ENCODE peak calls at places on chromosomes 3 and 15, in seven cellular contexts. M, K, G, L, X, W and P are unnamed samples.

GRCh38 chr3:170233532-170233931 is 11.3 kb downstream of the PRKCI start:
- DNase-seq in M (peak; percentile 78), K (no peak), G (no peak), L (no peak), X (peak; percentile 21), W (no peak), P (peak; percentile 27)

GRCh38 chr3:113910966-113911365 is 36.8 kb upstream of the ZDHHC23 start:
- DNase-seq in M (peak; percentile 21), K (no peak), G (no peak), L (no peak), X (no peak), W (no peak), P (no peak)

GRCh38 chr3:37992271-37993066 is 1.9 kb downstream of the VILL start:
- DNase-seq in M (no peak), K (no peak), G (no peak), L (no peak), X (peak; percentile 84), W (no peak), P (peak; percentile 63)

GRCh38 chr15:100958326-100959065 is 39.3 kb downstream of the LRRK1 start:
- DNase-seq in M (peak; percentile 72), K (no peak), G (no peak), L (no peak), X (no peak), W (no peak), P (peak; percentile 77)

GRCh38 chr3:71581451-71581980 is 2.0 kb downstream of the FOXP1 start:
- DNase-seq in M (peak; percentile 65), K (peak; percentile 71), G (no peak), L (peak; percentile 74), X (peak; percentile 50), W (no peak), P (peak; percentile 37)

GRCh38 chr15:65833501-65834220 is 35.6 kb upstream of the RAB11A start:
- DNase-seq in M (no peak), K (peak; percentile 49), G (no peak), L (no peak), X (no peak), W (no peak), P (peak; percentile 15)

GRCh38 chr3:107574650-107575049 is 51.9 kb downstream of the BBX start:
- DNase-seq in M (peak; percentile 66), K (peak; percentile 35), G (peak; percentile 2), L (peak; percentile 36), X (peak; percentile 26), W (peak; percentile 36), P (peak; percentile 62)

GRCh38 chr15:99732711-99733267 is 448 bp downstream of the LYSMD4 start:
- DNase-seq in M (no peak), K (peak; percentile 57), G (no peak), L (peak; percentile 8), X (peak; percentile 52), W (peak; percentile 16), P (peak; percentile 4)

GRCh38 chr3:139764936-139765335 is 87.2 kb upstream of the NMNAT3 start:
- DNase-seq in M (peak; percentile 70), K (no peak), G (no peak), L (no peak), X (no peak), W (no peak), P (peak; percentile 8)
- TF ChIP-seq EZH2phosphoT487 in M (no peak), K (no peak), G (no peak), L (no peak), X (no peak), W (no peak), P (no peak)

DNA sequence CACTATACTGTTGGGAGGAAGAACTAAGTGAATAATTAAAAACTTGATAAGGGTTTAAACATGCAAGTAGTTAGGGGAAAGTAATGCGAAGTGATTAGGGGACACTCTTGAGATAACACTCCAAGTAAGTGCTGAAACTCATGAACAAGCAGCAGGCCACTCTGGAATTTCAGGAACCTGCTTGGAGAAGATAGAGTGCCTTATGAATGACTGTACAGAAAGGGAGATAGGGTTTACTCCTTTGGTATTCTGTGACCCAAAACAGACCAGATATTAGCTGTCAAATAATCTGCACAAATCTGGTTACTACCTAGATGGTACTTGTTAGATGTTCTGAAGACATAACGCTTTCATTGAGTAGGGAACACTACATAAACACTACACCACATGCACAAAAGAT is 85.6 kb downstream of the FRMD4B start:
- DNase-seq in M (no peak), K (no peak), G (no peak), L (no peak), X (no peak), W (no peak), P (no peak)
- TF ChIP-seq EZH2phosphoT487 in M (no peak), K (no peak), G (no peak), L (no peak), X (no peak), W (no peak), P (no peak)

GRCh38 chr15:22916606-22917350 is 63.4 kb downstream of the CYFIP1 start:
- DNase-seq in M (no peak), K (no peak), G (no peak), L (no peak), X (no peak), W (no peak), P (no peak)

GRCh38 chr15:22917556-22917955 is 62.6 kb downstream of the CYFIP1 start:
- DNase-seq in M (no peak), K (no peak), G (no peak), L (no peak), X (no peak), W (no peak), P (no peak)

GRCh38 chr15:22918596-22919140 is 61.5 kb downstream of the CYFIP1 start:
- DNase-seq in M (no peak), K (no peak), G (no peak), L (no peak), X (no peak), W (no peak), P (no peak)

GRCh38 chr15:22919171-22919570 is 61.0 kb downstream of the CYFIP1 start:
- DNase-seq in M (no peak), K (no peak), G (no peak), L (no peak), X (no peak), W (no peak), P (no peak)

DNA sequence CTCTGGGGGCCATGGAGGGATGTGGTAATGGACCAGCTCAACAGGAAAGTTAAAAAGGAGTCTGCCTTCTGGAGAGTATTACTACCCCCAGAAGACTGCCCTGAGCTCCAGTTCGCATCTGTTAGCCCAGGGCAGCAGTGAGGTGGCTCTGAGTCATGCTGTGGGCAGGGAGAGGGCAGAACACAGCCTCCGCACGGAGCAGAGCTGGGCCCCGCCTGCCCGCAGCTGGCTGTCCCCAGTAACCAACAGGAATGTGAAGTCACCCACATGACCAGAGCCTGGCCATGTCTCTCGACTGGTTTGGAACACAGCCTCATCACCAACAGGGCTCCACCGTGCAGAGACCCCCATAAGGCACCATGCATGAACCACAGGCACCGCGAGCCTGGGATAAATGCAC is 62.1 kb downstream of the CYFIP1 start:
- DNase-seq in M (peak; percentile 65), K (no peak), G (peak; percentile 23), L (no peak), X (no peak), W (no peak), P (peak; percentile 84)
- TF ChIP-seq EZH2phosphoT487 in M (no peak), K (no peak), G (no peak), L (no peak), X (no peak), W (no peak), P (no peak)

GRCh38 chr15:73959012-73959581 is 32.8 kb downstream of the LOXL1 start:
- DNase-seq in M (peak; percentile 40), K (no peak), G (no peak), L (peak; percentile 77), X (no peak), W (peak; percentile 82), P (peak; percentile 88)
- TF ChIP-seq EZH2phosphoT487 in M (no peak), K (no peak), G (no peak), L (no peak), X (no peak), W (no peak), P (no peak)

GRCh38 chr3:131995936-131996335 is 38.9 kb downstream of the CPNE4 start:
- DNase-seq in M (peak; percentile 65), K (no peak), G (no peak), L (no peak), X (no peak), W (no peak), P (peak; percentile 17)
- TF ChIP-seq EZH2phosphoT487 in M (no peak), K (no peak), G (no peak), L (no peak), X (no peak), W (no peak), P (no peak)

GRCh38 chr3:99644741-99645140 is 6.3 kb downstream of the COL8A1 start:
- DNase-seq in M (no peak), K (no peak), G (no peak), L (no peak), X (no peak), W (no peak), P (no peak)

GRCh38 chr3:99644017-99644416 is 5.6 kb downstream of the COL8A1 start:
- DNase-seq in M (no peak), K (no peak), G (no peak), L (no peak), X (no peak), W (no peak), P (no peak)

GRCh38 chr3:99647081-99647480 is 8.7 kb downstream of the COL8A1 start:
- DNase-seq in M (peak; percentile 55), K (no peak), G (no peak), L (no peak), X (no peak), W (no peak), P (no peak)

GRCh38 chr3:99646107-99646435 is 7.7 kb downstream of the COL8A1 start:
- DNase-seq in M (no peak), K (no peak), G (no peak), L (no peak), X (no peak), W (no peak), P (no peak)

DNA sequence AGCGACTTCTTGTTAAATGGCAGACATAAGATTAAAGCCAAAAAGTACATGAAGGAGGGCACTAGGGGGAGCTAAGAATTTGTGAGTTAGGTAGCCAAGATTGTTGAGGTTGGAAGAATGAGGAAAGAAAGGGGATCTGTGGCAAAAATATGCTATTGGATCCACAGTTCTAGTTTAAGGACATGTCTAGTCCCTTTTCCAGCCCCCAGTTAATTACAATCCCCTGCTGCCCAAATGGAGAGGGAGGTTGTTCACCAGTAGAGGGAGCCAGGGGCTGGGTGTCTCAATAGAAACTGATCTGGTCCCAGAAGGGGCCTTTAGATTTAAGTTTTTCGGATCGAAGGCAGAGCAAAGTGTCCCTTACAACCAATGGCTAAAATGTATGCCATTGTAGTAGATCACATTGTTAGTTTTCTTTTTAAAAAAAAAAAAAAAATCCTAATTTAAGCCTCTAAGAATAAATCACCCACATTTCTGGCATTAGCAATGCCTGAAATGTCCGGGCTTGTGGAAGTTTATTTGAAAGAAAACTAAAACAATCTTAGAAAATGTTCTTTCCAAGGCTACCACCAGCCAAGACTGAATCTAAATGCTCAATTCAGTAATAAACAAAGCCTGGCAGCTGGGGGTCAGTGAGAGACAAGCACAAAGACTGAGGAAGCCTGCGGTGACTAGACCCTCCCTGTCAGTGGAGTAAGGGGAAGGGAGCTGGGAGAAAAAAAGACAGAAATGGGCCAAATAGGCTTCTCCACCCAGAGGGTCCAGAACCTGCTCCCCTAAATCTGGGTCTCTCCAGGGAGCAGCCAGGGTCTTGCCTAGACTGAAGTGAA is 7.1 kb downstream of the COL8A1 start:
- DNase-seq in M (peak; percentile 76), K (peak; percentile 23), G (peak; percentile 18), L (peak; percentile 0), X (no peak), W (no peak), P (peak; percentile 58)
- TF ChIP-seq EZH2phosphoT487 in M (no peak), K (no peak), G (no peak), L (no peak), X (no peak), W (no peak), P (no peak)

GRCh38 chr3:148998297-148998696 is 7.0 kb downstream of the GYG1 start:
- DNase-seq in M (peak; percentile 34), K (no peak), G (no peak), L (no peak), X (no peak), W (peak; percentile 54), P (no peak)
- TF ChIP-seq EZH2phosphoT487 in M (no peak), K (no peak), G (no peak), L (no peak), X (no peak), W (no peak), P (no peak)